ENCODE peak calls at places on chromosomes 7 and 10, in nine cellular contexts. Q is kidney, H is right lobe of liver, S is choroid plexus epithelial cell, Z is fibroblast of lung, F is breast epithelium, R is lung, N is psoas muscle, E is PC-3. B is an unnamed sample.

GRCh38 chr7:142412551-142413193 is 154.8 kb upstream of the PRSS58 start:
- DNase-seq in S (peak), H (no peak), F (no peak), E (peak), Q (no peak), Z (peak), R (no peak), N (no peak), B (peak)

GRCh38 chr10:98908868-98909267 is 326.8 kb downstream of the HPSE2 start:
- DNase-seq in Q (no peak), H (no peak), F (no peak), R (no peak), N (no peak), E (no peak), Z (no peak), S (no peak), B (no peak)

GRCh38 chr7:1671876-1672451 is 1.9 kb downstream of the ELFN1 start:
- DNase-seq in F (no peak), S (no peak), Q (peak), H (peak), E (no peak), Z (no peak), N (peak), R (no peak), B (no peak)

GRCh38 chr7:151813445-151813844 is 63.5 kb downstream of the PRKAG2 start:
- DNase-seq in Z (no peak), Q (peak), S (no peak), H (no peak), F (no peak), N (peak), R (no peak), E (no peak), B (no peak)

GRCh38 chr7:54345746-54346145 is 196.4 kb upstream of the VSTM2A start:
- DNase-seq in S (no peak), Z (no peak), F (no peak), E (no peak), N (no peak), H (no peak), Q (no peak), R (no peak), B (peak)

GRCh38 chr7:99209781-99210180 is 1.9 kb upstream of the KPNA7 start:
- DNase-seq in S (no peak), H (no peak), Z (no peak), Q (no peak), N (no peak), R (no peak), E (no peak), F (no peak), B (no peak)

GRCh38 chr10:71771204-71771603 is 2.1 kb downstream of the VSIR start:
- DNase-seq in S (no peak), Z (no peak), E (no peak), N (no peak), R (no peak), Q (peak), F (no peak), H (no peak), B (no peak)

GRCh38 chr10:5977471-5978370 is at the start of gene IL15RA:
- DNase-seq in H (peak), Z (peak), S (peak), Q (peak), E (peak), F (peak), R (peak), N (peak), B (peak)

GRCh38 chr7:115178831-115179230 is 256.9 kb downstream of the MDFIC start:
- DNase-seq in F (no peak), E (no peak), Q (no peak), N (no peak), R (no peak), S (peak), H (no peak), Z (no peak), B (peak)

GRCh38 chr7:13822678-13823077 is 166.8 kb downstream of the ETV1 start:
- DNase-seq in F (no peak), S (no peak), Q (no peak), R (no peak), N (no peak), Z (no peak), E (peak), H (no peak), B (no peak)

GRCh38 chr7:131235489-131236317 is 92.0 kb upstream of the MKLN1 start:
- DNase-seq in H (no peak), Z (peak), E (peak), R (peak), F (no peak), N (no peak), Q (no peak), S (peak), B (peak)

GRCh38 chr10:80171248-80171660 is 34.1 kb downstream of the ANXA11 start:
- DNase-seq in N (no peak), R (peak), Z (no peak), H (no peak), Q (no peak), E (peak), F (peak), S (no peak), B (no peak)

GRCh38 chr10:50375051-50375452 is 123.7 kb upstream of the ASAH2 start:
- DNase-seq in F (no peak), H (no peak), Z (no peak), R (no peak), E (peak), S (no peak), N (no peak), Q (no peak), B (no peak)

GRCh38 chr7:8378349-8379019 is 54.9 kb upstream of the NXPH1 start:
- DNase-seq in H (no peak), F (no peak), R (no peak), Q (no peak), Z (no peak), S (no peak), E (no peak), N (no peak), B (no peak)

GRCh38 chr10:31004611-31005193 is 27.0 kb downstream of the ZNF438 start:
- DNase-seq in H (no peak), N (no peak), Z (peak), S (peak), R (no peak), Q (no peak), E (peak), F (no peak), B (peak)

GRCh38 chr7:35714407-35714806 is 19.5 kb upstream of the HERPUD2 start:
- DNase-seq in Q (no peak), Z (no peak), F (no peak), E (no peak), N (no peak), S (no peak), R (no peak), H (no peak), B (no peak)

GRCh38 chr7:159063046-159063840 is 81.4 kb downstream of the VIPR2 start:
- DNase-seq in Q (no peak), E (no peak), H (no peak), N (no peak), Z (no peak), F (peak), R (no peak), S (no peak), B (no peak)

GRCh38 chr10:29970012-29970396 is 89.4 kb downstream of the JCAD start:
- DNase-seq in H (no peak), E (no peak), R (no peak), N (peak), Z (no peak), F (no peak), S (no peak), Q (no peak), B (no peak)

GRCh38 chr7:153404781-153405279 is 645.3 kb downstream of the ACTR3B start:
- DNase-seq in R (no peak), N (no peak), S (no peak), H (no peak), Q (no peak), E (no peak), Z (no peak), F (no peak), B (no peak)

GRCh38 chr10:86520871-86521619 is 547 bp downstream of the WAPL start:
- DNase-seq in Q (peak), F (peak), E (peak), S (peak), H (peak), Z (peak), N (peak), R (peak), B (peak)

GRCh38 chr7:155371331-155371883 is 73.7 kb downstream of the INSIG1 start:
- DNase-seq in F (no peak), R (no peak), N (peak), Q (peak), H (no peak), S (no peak), E (no peak), Z (no peak), B (no peak)

GRCh38 chr7:151115121-151115835 is 29.0 kb downstream of the AGAP3 start:
- DNase-seq in R (no peak), Q (no peak), Z (peak), H (no peak), N (no peak), F (no peak), E (peak), S (peak), B (no peak)

GRCh38 chr10:70668454-70668970 is 3.8 kb upstream of the ADAMTS14 start:
- DNase-seq in Z (no peak), S (peak), E (peak), H (no peak), N (no peak), Q (no peak), R (no peak), F (no peak), B (peak)

GRCh38 chr10:118287076-118287806 is 54.9 kb downstream of the FAM204A start:
- DNase-seq in E (no peak), R (no peak), H (no peak), N (no peak), F (no peak), Q (no peak), S (no peak), Z (no peak), B (no peak)

GRCh38 chr10:85977642-85978041 is 389.0 kb downstream of the GRID1 start:
- DNase-seq in E (no peak), S (no peak), Z (no peak), R (no peak), H (no peak), Q (no peak), F (no peak), N (no peak), B (no peak)

GRCh38 chr7:111483078-111483477 is 79.2 kb downstream of the IMMP2L start:
- DNase-seq in N (no peak), S (no peak), Q (no peak), Z (no peak), F (no peak), R (no peak), E (no peak), H (no peak), B (no peak)

GRCh38 chr7:44265733-44266132 is 59.7 kb downstream of the CAMK2B start:
- DNase-seq in N (no peak), Z (no peak), H (no peak), F (no peak), Q (no peak), E (no peak), R (no peak), S (no peak), B (no peak)

GRCh38 chr10:36759111-36759805 is 366.1 kb upstream of the ANKRD30A start:
- DNase-seq in Q (no peak), N (no peak), R (no peak), S (peak), H (no peak), Z (peak), F (no peak), E (peak), B (peak)

GRCh38 chr7:102473271-102473991 is 5.3 kb downstream of the POLR2J start:
- DNase-seq in N (peak), H (peak), Q (peak), R (no peak), S (no peak), F (no peak), Z (no peak), E (no peak), B (no peak)

GRCh38 chr10:63120554-63120953 is 12.6 kb upstream of the NRBF2 start:
- DNase-seq in H (no peak), Q (no peak), S (peak), R (no peak), Z (peak), F (no peak), E (no peak), N (no peak), B (peak)

GRCh38 chr10:71812016-71812912 is 38.8 kb downstream of the PSAP start:
- DNase-seq in E (peak), R (peak), S (peak), H (peak), Z (peak), F (no peak), Q (peak), N (peak), B (peak)

GRCh38 chr7:24898691-24899090 is 81.3 kb downstream of the OSBPL3 start:
- DNase-seq in R (no peak), Q (no peak), H (no peak), N (no peak), E (peak), F (no peak), Z (no peak), S (peak), B (peak)

GRCh38 chr7:28919510-28919909 is 38.6 kb downstream of the TRIL start:
- DNase-seq in H (no peak), N (no peak), Q (no peak), F (no peak), R (no peak), Z (peak), E (no peak), S (peak), B (no peak)

GRCh38 chr7:28920424-28920823 is 37.7 kb downstream of the TRIL start:
- DNase-seq in S (no peak), R (no peak), Q (no peak), E (peak), F (no peak), N (no peak), H (no peak), Z (no peak), B (no peak)

GRCh38 chr7:28922618-28923331 is 35.4 kb downstream of the TRIL start:
- DNase-seq in R (peak), F (peak), Z (peak), H (peak), N (peak), Q (peak), S (peak), E (peak), B (peak)

GRCh38 chr7:28926871-28927597 is 31.1 kb downstream of the TRIL start:
- DNase-seq in Z (peak), E (peak), S (peak), N (peak), Q (peak), F (peak), H (peak), R (peak), B (peak)

DNA sequence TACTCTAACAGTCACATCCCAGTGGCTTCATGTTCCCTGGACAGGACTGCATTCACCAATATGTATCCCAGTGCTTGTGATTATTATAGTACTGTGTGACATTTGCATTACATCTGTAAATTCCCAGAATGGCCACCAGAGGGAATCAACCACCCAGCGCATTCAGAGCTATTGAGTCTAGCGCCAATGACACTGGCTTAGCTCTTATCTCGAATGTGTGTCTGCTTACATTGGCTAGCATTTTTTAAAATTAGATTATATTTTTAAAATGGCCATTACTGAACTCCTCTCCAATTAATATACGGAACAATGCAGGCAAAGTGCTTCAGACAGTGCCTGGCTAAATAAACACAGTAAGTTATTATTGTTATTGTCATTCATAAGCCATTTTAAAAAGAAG is 36.3 kb downstream of the TRIL start:
- DNase-seq in N (no peak), H (peak), F (no peak), E (peak), Q (no peak), S (peak), R (peak), Z (peak), B (peak)
- H3K4me3 ChIP-seq in N (no peak), H (no peak), F (no peak), E (peak), Q (no peak), S (no peak), R (no peak), Z (no peak), B (no peak)

GRCh38 chr7:69067397-69067796 is 530.9 kb upstream of the AUTS2 start:
- DNase-seq in Z (no peak), H (peak), E (no peak), S (peak), F (no peak), R (no peak), Q (no peak), N (no peak), B (no peak)
- TF ChIP-seq CTCF in Z (no peak), H (peak), E (no peak), S (peak), F (no peak), R (no peak), Q (peak), N (no peak), B (peak)

DNA sequence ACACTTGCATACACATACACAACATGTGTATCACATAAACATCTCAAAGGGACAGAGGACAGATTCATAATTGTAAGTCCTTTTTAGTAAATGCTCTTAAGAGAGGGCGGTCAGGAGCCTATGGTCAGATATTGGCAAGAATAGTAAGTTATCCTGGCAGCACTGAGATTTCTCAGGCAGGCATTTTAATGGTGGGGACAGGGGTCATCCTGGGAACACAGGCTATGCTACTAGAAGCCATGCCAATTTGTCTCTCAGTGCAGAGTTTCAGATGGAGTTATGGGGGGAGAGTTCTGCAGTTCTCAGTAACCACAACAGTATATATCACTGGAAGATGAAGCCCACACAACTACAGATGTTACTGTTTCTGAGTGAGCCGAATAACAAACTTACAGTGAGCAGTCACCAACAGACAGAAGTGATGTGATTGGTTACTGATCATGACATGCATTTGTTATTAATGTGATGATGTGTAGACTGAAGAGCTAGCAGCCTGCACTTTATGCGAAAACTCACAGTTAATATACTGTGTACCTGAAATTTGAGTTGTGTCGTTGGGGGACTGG is 16.4 kb downstream of the ZNF487 start:
- DNase-seq in F (no peak), Z (no peak), S (no peak), E (no peak), N (no peak), Q (no peak), H (no peak), R (no peak), B (no peak)
- H3K4me3 ChIP-seq in F (no peak), Z (no peak), S (no peak), E (no peak), N (no peak), Q (no peak), H (no peak), R (no peak), B (no peak)

DNA sequence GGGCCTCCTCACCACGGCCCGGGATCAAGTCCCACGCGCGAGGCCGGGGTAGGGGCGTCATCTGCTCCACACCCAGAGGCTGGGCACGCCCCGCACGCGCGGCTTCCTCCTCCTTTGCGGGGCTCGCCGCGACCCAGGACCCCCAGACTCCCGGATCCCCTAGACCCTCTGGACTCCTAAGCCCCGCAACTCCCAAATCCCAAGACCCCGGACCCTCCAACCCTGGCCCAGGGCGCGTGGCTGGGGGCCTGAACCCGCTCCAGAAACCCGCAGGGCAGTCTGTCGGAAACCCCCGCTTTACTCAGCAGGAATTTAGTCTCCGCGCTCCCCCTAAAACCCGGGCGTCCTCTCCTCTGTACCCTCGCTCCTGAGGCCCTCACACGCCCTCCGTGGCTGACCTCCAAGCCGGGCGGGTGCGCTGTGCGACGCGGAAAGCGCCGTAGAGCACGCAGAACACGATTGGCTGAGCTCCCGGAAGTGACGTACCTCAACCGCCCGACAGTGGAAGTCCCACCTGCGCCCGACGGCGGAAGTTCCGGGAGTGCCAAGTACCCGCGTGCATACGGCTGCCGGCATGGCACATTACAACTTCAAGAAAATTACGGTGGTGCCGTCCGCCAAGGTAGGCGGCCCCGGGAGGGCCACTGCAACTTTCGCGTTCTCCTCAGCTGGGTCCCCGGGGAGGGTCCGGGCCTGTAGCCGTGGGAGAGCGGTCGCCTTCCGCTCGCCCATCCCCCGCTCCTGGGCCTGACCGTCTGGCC is at the start of gene GTPBP4:
- DNase-seq in Z (peak), N (peak), H (peak), Q (peak), F (peak), R (peak), E (peak), S (peak), B (peak)
- TF ChIP-seq CTCF in Z (no peak), N (no peak), H (peak), Q (peak), F (no peak), R (peak), E (peak), S (no peak), B (no peak)